ENCODE peak calls at places on chromosomes 6 and 20, in seven cellular contexts. V is SHP77; F is astrocyte of the spinal cord; A is bronchial epithelial cell; N is aorta; R is activated CD4-positive, alpha-beta T cell treated with anti-CD3 and anti-CD28 coated beads, Interleukin-2, amount 50 U/mL, for 48 hours; T is trophoblast cell. K is an unnamed sample.

GRCh38 chr6:29011276-29011734 is 6.2 kb upstream of the ZNF311 start:
- DNase-seq in N (peak; percentile 59), A (peak; percentile 25), T (peak; percentile 56), V (peak; percentile 38), F (peak; percentile 64), R (peak; percentile 48), K (no peak)

GRCh38 chr6:21931641-21932335 is 338.2 kb downstream of the SOX4 start:
- DNase-seq in A (peak; percentile 42), N (no peak), V (no peak), T (no peak), F (peak; percentile 71), R (no peak), K (no peak)

GRCh38 chr6:111171577-111172400 is 84.5 kb downstream of the SLC16A10 start:
- DNase-seq in T (no peak), V (no peak), R (no peak), N (no peak), F (no peak), A (peak; percentile 4), K (no peak)

GRCh38 chr20:33133616-33133941 is 34.4 kb upstream of the BPIFA2 start:
- DNase-seq in N (no peak), V (no peak), F (no peak), R (no peak), T (no peak), A (no peak), K (no peak)

GRCh38 chr6:19772891-19773290 is 64.3 kb upstream of the ID4 start:
- DNase-seq in N (no peak), R (no peak), A (no peak), T (no peak), V (no peak), F (no peak), K (no peak)

GRCh38 chr6:40807484-40807883 is 220.3 kb upstream of the LRFN2 start:
- DNase-seq in A (peak; percentile 80), R (no peak), V (no peak), F (no peak), T (peak; percentile 2), N (no peak), K (no peak)

GRCh38 chr6:125149256-125150144 is 4.1 kb upstream of the TPD52L1 start:
- DNase-seq in N (no peak), V (no peak), R (no peak), A (peak; percentile 84), F (peak; percentile 89), T (no peak), K (no peak)

GRCh38 chr6:4647414-4648365 is 128.5 kb upstream of the CDYL start:
- DNase-seq in T (peak; percentile 82), A (peak; percentile 51), N (peak; percentile 84), V (peak; percentile 84), F (peak; percentile 81), R (peak; percentile 38), K (peak; percentile 90)

GRCh38 chr6:17418281-17419188 is 25.1 kb downstream of the CAP2 start:
- DNase-seq in R (no peak), T (peak; percentile 94), A (peak; percentile 72), F (no peak), N (no peak), V (no peak), K (peak; percentile 67)

GRCh38 chr6:120355822-120356221 is 978.5 kb downstream of the TBC1D32 start:
- DNase-seq in N (no peak), R (no peak), V (no peak), F (peak; percentile 68), T (no peak), A (peak; percentile 41), K (no peak)

GRCh38 chr20:49028684-49029083 is 17.4 kb upstream of the CSE1L start:
- DNase-seq in F (no peak), T (peak; percentile 69), N (no peak), A (peak; percentile 4), V (peak; percentile 6), R (no peak), K (no peak)

GRCh38 chr6:110216140-110216539 is 35.9 kb downstream of the CDC40 start:
- DNase-seq in V (no peak), T (no peak), A (no peak), F (no peak), R (no peak), N (no peak), K (no peak)

GRCh38 chr6:10658910-10659696 is 35.3 kb downstream of the C6orf52 start:
- DNase-seq in N (no peak), R (no peak), T (peak; percentile 8), V (no peak), F (no peak), A (no peak), K (no peak)

GRCh38 chr6:70421509-70421908 is 8.2 kb downstream of the FAM135A start:
- DNase-seq in R (no peak), N (no peak), T (no peak), V (no peak), A (no peak), F (no peak), K (no peak)

GRCh38 chr6:170237999-170238740 is 52.7 kb downstream of the DLL1 start:
- DNase-seq in T (no peak), R (no peak), V (no peak), F (no peak), A (no peak), N (no peak), K (no peak)

GRCh38 chr20:31924561-31924960 is 27.3 kb downstream of the PDRG1 start:
- DNase-seq in R (no peak), T (no peak), A (no peak), F (no peak), V (no peak), N (no peak), K (no peak)

GRCh38 chr6:167750956-167751358 is 75.8 kb upstream of the AFDN start:
- DNase-seq in R (no peak), F (no peak), V (no peak), T (peak; percentile 98), N (no peak), A (peak; percentile 65), K (no peak)

GRCh38 chr6:89406157-89406556 is 5.9 kb downstream of the RRAGD start:
- DNase-seq in R (no peak), F (no peak), T (no peak), V (no peak), N (no peak), A (no peak), K (no peak)

GRCh38 chr6:151592449-151593169 is 98.8 kb downstream of the CCDC170 start:
- DNase-seq in N (no peak), T (no peak), A (no peak), R (no peak), F (no peak), V (no peak), K (no peak)

GRCh38 chr20:2462484-2462883 is 8.1 kb downstream of the SNRPB start:
- DNase-seq in V (no peak), R (no peak), N (no peak), A (no peak), F (no peak), T (no peak), K (no peak)